ENCODE peak calls at places on chromosomes 2 and 18, in ten cellular contexts. B is AG10803; L is uterus; D is BJ; I is lower lobe of right lung; P is neural progenitor cell; Q is body of pancreas; A is cardiac fibroblast; K is Jurkat, Clone E6-1; V is kidney. W is an unnamed sample.

GRCh38 chr2:65017335-65017734 is 28.1 kb downstream of the SLC1A4 start:
- DNase-seq in B (no peak), L (no peak), D (no peak), I (no peak), P (peak; percentile 26), Q (no peak), A (no peak), K (no peak), V (no peak), W (no peak)

GRCh38 chr2:120176526-120176925 is 46.7 kb downstream of the TMEM185B start:
- DNase-seq in B (no peak), L (no peak), D (no peak), I (no peak), P (no peak), Q (no peak), A (no peak), K (no peak), V (no peak), W (no peak)

GRCh38 chr2:130807659-130808385 is 28.9 kb upstream of the ARHGEF4 start:
- DNase-seq in B (no peak), L (no peak), D (no peak), I (no peak), P (no peak), Q (no peak), A (no peak), K (no peak), V (no peak), W (no peak)

GRCh38 chr18:27771571-27771970 is 405.4 kb downstream of the CDH2 start:
- DNase-seq in B (no peak), L (no peak), D (no peak), I (no peak), P (no peak), Q (no peak), A (no peak), K (no peak), V (no peak), W (no peak)

GRCh38 chr2:149355712-149356422 is 25.5 kb downstream of the LYPD6 start:
- DNase-seq in B (no peak), L (no peak), D (no peak), I (no peak), P (no peak), Q (no peak), A (no peak), K (no peak), V (no peak), W (no peak)

GRCh38 chr2:70062270-70062669 is 25.0 kb upstream of the PCBP1 start:
- DNase-seq in B (no peak), L (no peak), D (no peak), I (no peak), P (no peak), Q (no peak), A (no peak), K (no peak), V (no peak), W (no peak)

GRCh38 chr18:61840324-61840723 is 52.5 kb downstream of the RNF152 start:
- DNase-seq in B (no peak), L (no peak), D (no peak), I (no peak), P (no peak), Q (no peak), A (no peak), K (no peak), V (no peak), W (no peak)

GRCh38 chr2:133287709-133288108 is 280.6 kb downstream of the NCKAP5 start:
- DNase-seq in B (peak; percentile 56), L (no peak), D (peak; percentile 92), I (no peak), P (no peak), Q (no peak), A (peak; percentile 80), K (no peak), V (no peak), W (no peak)

GRCh38 chr18:11981633-11982366 is 493 bp downstream of the IMPA2 start:
- DNase-seq in B (peak; percentile 13), L (peak; percentile 42), D (no peak), I (peak; percentile 75), P (peak; percentile 87), Q (peak; percentile 59), A (peak; percentile 28), K (no peak), V (peak; percentile 84), W (peak; percentile 11)

GRCh38 chr2:105344704-105345345 is 7.5 kb downstream of the C2orf49 start:
- DNase-seq in B (peak; percentile 52), L (no peak), D (no peak), I (no peak), P (peak; percentile 59), Q (no peak), A (peak; percentile 72), K (peak; percentile 53), V (no peak), W (no peak)

GRCh38 chr2:151872468-151872867 is 44.2 kb upstream of the ARL5A start:
- DNase-seq in B (peak; percentile 24), L (no peak), D (no peak), I (no peak), P (no peak), Q (no peak), A (no peak), K (no peak), V (no peak), W (no peak)

GRCh38 chr2:43273477-43273876 is 47.1 kb upstream of the ZFP36L2 start:
- DNase-seq in B (no peak), L (peak; percentile 78), D (no peak), I (no peak), P (no peak), Q (no peak), A (peak; percentile 67), K (no peak), V (no peak), W (no peak)

GRCh38 chr2:47803363-47803762 is 20.4 kb downstream of the MSH6 start:
- DNase-seq in B (no peak), L (no peak), D (no peak), I (no peak), P (no peak), Q (no peak), A (no peak), K (no peak), V (no peak), W (no peak)

GRCh38 chr2:47803770-47804169 is 20.8 kb downstream of the MSH6 start:
- DNase-seq in B (no peak), L (no peak), D (no peak), I (no peak), P (no peak), Q (no peak), A (no peak), K (no peak), V (no peak), W (no peak)

GRCh38 chr2:47808614-47809013 is 25.7 kb downstream of the MSH6 start:
- DNase-seq in B (no peak), L (no peak), D (no peak), I (no peak), P (no peak), Q (no peak), A (no peak), K (no peak), V (no peak), W (no peak)

GRCh38 chr2:47809903-47810302 is 27.0 kb downstream of the MSH6 start:
- DNase-seq in B (no peak), L (no peak), D (no peak), I (no peak), P (no peak), Q (no peak), A (no peak), K (no peak), V (no peak), W (no peak)

GRCh38 chr2:47805850-47806249 is 22.9 kb downstream of the MSH6 start:
- DNase-seq in B (no peak), L (no peak), D (no peak), I (no peak), P (no peak), Q (no peak), A (no peak), K (no peak), V (no peak), W (no peak)
- H3K4me3 ChIP-seq in B (no peak overlapping the region), L (no peak overlapping the region), D (no peak overlapping the region), I (no peak overlapping the region), P (no peak overlapping the region), Q (no peak overlapping the region), A (no peak overlapping the region), K (no peak overlapping the region), V (no peak overlapping the region), W (no peak overlapping the region)

DNA sequence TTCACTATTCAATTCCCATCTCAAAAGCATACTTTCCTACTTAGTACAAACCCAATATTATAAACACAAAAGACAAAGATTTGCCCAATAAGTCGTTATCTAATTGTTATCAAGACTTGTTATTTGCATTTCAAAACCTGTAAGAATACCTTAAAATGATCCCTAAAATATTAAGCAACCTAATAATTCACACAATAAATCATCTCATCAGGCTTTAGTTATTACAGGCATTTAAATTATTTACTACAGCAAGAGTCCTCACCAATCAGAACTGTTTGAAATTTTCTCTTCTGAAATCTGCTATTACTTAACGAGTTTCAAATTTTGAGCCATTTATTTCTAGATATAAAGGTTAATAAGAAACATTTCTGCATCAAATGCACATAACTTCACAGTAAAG is 1.6 kb downstream of the CCDC88A start:
- DNase-seq in B (peak; percentile 54), L (no peak), D (no peak), I (no peak), P (no peak), Q (no peak), A (peak; percentile 22), K (no peak), V (no peak), W (no peak)
- H3K4me3 ChIP-seq in B (peak overlapping the region; percentile 90), L (peak overlapping the region; percentile 93), D (peak overlapping the region; percentile 100), I (peak overlapping the region; percentile 82), P (peak overlapping the region; percentile 93), Q (peak overlapping the region; percentile 98), A (peak overlapping the region; percentile 96), K (peak overlapping the region; percentile 83), V (peak overlapping the region; percentile 93), W (peak overlapping the region; percentile 76)

DNA sequence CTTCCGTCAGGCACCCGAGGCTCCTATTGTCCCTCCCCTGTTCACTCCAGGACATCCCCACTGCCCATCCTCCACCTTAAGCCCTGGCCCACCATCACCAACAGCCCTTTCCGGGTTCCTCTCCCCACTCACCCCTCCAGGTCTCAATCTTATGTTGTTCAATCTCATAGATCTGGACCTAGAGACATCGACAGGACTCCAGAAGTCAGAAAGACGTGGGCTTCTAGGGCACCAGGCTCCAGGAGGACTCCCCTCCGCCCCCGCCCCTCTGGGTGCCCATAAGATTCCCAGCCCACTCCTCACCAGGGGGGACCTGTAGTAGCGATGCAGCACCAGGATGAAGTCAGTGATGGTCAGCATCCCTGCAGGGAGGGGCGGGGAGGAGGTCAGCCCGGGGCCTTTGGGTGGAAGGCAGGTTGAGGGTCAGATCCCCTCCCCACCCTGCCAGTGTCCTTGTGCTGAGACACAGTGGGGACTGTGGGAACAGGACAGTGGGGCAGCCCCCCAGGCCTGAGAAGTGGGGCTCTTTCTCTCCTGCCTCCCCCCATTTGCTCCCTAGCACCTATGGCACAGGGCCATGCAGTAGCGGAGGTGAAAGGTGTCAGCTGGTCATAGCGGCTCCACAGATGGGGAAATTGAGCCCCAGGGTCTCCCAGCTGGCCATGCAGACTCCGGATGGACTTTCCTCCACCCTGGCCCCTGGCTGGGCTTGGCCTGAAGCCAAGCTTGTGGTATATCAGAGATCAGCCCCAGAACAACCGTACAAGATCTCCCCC is 3.7 kb downstream of the PRKAG3 start:
- DNase-seq in B (no peak), L (no peak), D (no peak), I (peak; percentile 32), P (no peak), Q (no peak), A (no peak), K (no peak), V (no peak), W (no peak)
- H3K4me3 ChIP-seq in B (no peak overlapping the region), L (no peak overlapping the region), D (no peak overlapping the region), I (no peak overlapping the region), P (no peak overlapping the region), Q (no peak overlapping the region), A (no peak overlapping the region), K (no peak overlapping the region), V (no peak overlapping the region), W (no peak overlapping the region)

GRCh38 chr2:85215074-85216050 is 82.2 kb downstream of the TCF7L1 start:
- DNase-seq in B (peak; percentile 98), L (peak; percentile 38), D (peak; percentile 80), I (no peak), P (peak; percentile 79), Q (no peak), A (peak; percentile 31), K (no peak), V (no peak), W (no peak)
- H3K4me3 ChIP-seq in B (no peak overlapping the region), L (no peak overlapping the region), D (no peak overlapping the region), I (no peak overlapping the region), P (peak overlapping the region; percentile 5), Q (no peak overlapping the region), A (no peak overlapping the region), K (no peak overlapping the region), V (no peak overlapping the region), W (no peak overlapping the region)